ENCODE peak calls at places on chromosomes 5 and 9, in eight cellular contexts. M is GM23338, F is psoas muscle, T is mucosa of descending colon, Y is astrocyte, J is spleen, C is left lung, O is fibroblast of lung. S is an unnamed sample.

GRCh38 chr5:65105301-65105700 is 336.6 kb downstream of the CWC27 start:
- DNase-seq in C (no peak), Y (no peak), O (no peak), F (no peak), T (no peak), J (no peak), M (no peak), S (no peak)

GRCh38 chr5:43638107-43638506 is 35.1 kb downstream of the NNT start:
- DNase-seq in T (no peak), O (no peak), C (no peak), J (no peak), M (no peak), F (no peak), Y (no peak), S (no peak)

GRCh38 chr5:168651654-168652053 is 72.5 kb upstream of the PANK3 start:
- DNase-seq in J (no peak), C (no peak), Y (peak; percentile 83), T (no peak), M (no peak), O (peak; percentile 85), F (no peak), S (no peak)

GRCh38 chr9:75041041-75041440 is 12.9 kb upstream of the CARNMT1 start:
- DNase-seq in J (no peak), Y (no peak), O (no peak), T (no peak), M (no peak), C (no peak), F (no peak), S (no peak)

GRCh38 chr5:73111536-73111935 is 8.8 kb upstream of the TMEM171 start:
- DNase-seq in M (no peak), O (no peak), T (no peak), C (no peak), J (no peak), F (no peak), Y (no peak), S (no peak)

GRCh38 chr5:105304859-105305258 is 1742.3 kb upstream of the NUDT12 start:
- DNase-seq in J (no peak), O (no peak), C (no peak), Y (no peak), F (no peak), M (no peak), T (no peak), S (no peak)

GRCh38 chr5:14721990-14722656 is 57.6 kb downstream of the OTULIN start:
- DNase-seq in Y (peak; percentile 8), J (no peak), F (no peak), M (no peak), O (peak; percentile 9), T (no peak), C (no peak), S (no peak)

GRCh38 chr5:169803077-169803981 is 166.3 kb downstream of the DOCK2 start:
- DNase-seq in T (no peak), O (peak; percentile 100), C (no peak), F (no peak), J (no peak), Y (peak; percentile 100), M (no peak), S (no peak)

GRCh38 chr9:69157751-69158466 is 16.2 kb upstream of the TJP2 start:
- DNase-seq in Y (peak; percentile 87), O (peak; percentile 91), C (no peak), M (no peak), T (no peak), F (no peak), J (no peak), S (no peak)

GRCh38 chr5:81755320-81755719 is 4.4 kb upstream of the SSBP2 start:
- DNase-seq in J (no peak), T (no peak), C (no peak), F (peak; percentile 43), M (peak; percentile 91), O (peak; percentile 94), Y (peak; percentile 93), S (peak; percentile 69)

GRCh38 chr5:93585054-93585751 is 2.2 kb downstream of the NR2F1 start:
- DNase-seq in F (no peak), O (no peak), Y (no peak), T (peak; percentile 33), C (no peak), M (peak; percentile 67), J (no peak), S (peak; percentile 26)

GRCh38 chr9:98908897-98909634 is 34.6 kb upstream of the COL15A1 start:
- DNase-seq in J (no peak), T (no peak), Y (peak; percentile 70), O (peak; percentile 76), C (no peak), M (no peak), F (no peak), S (no peak)

GRCh38 chr5:177537389-177538361 is 16.7 kb downstream of the FAM193B start:
- DNase-seq in O (peak; percentile 85), F (peak; percentile 53), Y (peak; percentile 76), C (no peak), T (no peak), M (peak; percentile 35), J (peak; percentile 8), S (no peak)

GRCh38 chr5:172689801-172690200 is 48.7 kb downstream of the NEURL1B start:
- DNase-seq in M (no peak), O (no peak), Y (no peak), J (peak; percentile 70), C (no peak), T (no peak), F (no peak), S (no peak)

GRCh38 chr9:79928661-79929060 is 356.9 kb downstream of the TLE4 start:
- DNase-seq in T (no peak), C (no peak), M (no peak), Y (no peak), F (no peak), O (no peak), J (no peak), S (no peak)

GRCh38 chr9:93588641-93589609 is 12.5 kb downstream of the PHF2 start:
- DNase-seq in F (no peak), M (no peak), Y (peak; percentile 12), O (peak; percentile 32), C (no peak), J (no peak), T (no peak), S (no peak)

GRCh38 chr9:114906922-114907571 is 23.3 kb downstream of the TNFSF8 start:
- DNase-seq in Y (peak; percentile 19), J (no peak), T (no peak), O (peak; percentile 39), M (peak; percentile 91), C (no peak), F (no peak), S (peak; percentile 79)

GRCh38 chr5:82355496-82355895 is 77.3 kb upstream of the RPS23 start:
- DNase-seq in J (no peak), T (no peak), M (no peak), O (no peak), C (no peak), F (no peak), Y (no peak), S (no peak)

GRCh38 chr9:86043999-86044398 is 55.4 kb downstream of the GOLM1 start:
- DNase-seq in T (no peak), Y (no peak), F (no peak), O (no peak), M (no peak), C (no peak), J (no peak), S (no peak)

GRCh38 chr5:40694433-40694832 is 14.7 kb downstream of the PTGER4 start:
- DNase-seq in M (no peak), F (no peak), C (no peak), T (no peak), Y (no peak), O (no peak), J (no peak), S (no peak)

GRCh38 chr5:40700116-40700822 is 20.6 kb downstream of the PTGER4 start:
- DNase-seq in F (no peak), Y (no peak), O (no peak), C (peak; percentile 61), M (no peak), J (no peak), T (no peak), S (no peak)
- TF ChIP-seq CTCF in F (no peak), Y (no peak), O (no peak), C (no peak), M (no peak), J (no peak), T (no peak), S (no peak)

DNA sequence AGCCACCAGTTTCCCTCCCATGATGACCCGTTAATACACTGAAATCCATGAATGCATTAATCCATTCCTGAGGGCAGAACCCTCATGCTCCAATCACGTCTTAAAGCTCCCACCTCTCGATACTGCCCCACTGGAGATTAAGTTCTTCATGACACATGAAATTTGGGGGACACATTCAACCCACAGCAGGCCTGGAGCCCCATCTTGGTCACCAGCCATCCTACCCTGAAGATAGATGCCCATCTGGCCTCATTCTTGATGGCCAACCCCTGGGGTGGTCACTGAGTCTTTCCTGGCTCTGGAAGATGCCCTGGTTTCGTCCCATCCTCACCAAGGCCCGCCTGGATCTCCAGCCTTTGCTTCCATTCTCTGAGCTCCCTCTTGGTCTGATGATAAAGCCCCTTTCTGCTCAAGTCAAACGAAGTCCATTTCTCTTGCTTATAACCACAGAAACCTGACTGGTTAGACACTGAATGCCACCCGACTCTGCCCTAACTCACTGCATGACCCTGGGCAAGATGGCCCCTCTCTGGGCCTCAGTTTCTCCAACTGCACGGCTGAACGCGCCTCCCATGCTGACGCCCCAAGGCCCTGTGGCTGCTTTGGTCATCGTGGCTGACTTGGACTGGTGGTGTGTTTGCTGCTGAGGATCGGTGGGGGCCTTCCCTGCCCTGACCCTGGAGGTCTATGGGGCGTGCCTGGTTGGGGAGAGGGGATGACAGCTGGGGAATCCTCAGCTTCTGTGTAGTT is 138.4 kb upstream of the IER5L start:
- DNase-seq in M (no peak), J (peak; percentile 43), O (no peak), C (no peak), T (no peak), Y (no peak), F (no peak), S (no peak)
- H3K4me1 ChIP-seq in M (peaks cover 9% of the 10 kb centered on the region), J (peaks cover 21% of the 10 kb centered on the region), O (peaks cover 15% of the 10 kb centered on the region), C (peaks cover 35% of the 10 kb centered on the region), T (peaks cover 11% of the 10 kb centered on the region), Y (peaks cover 30% of the 10 kb centered on the region), F (peaks cover 30% of the 10 kb centered on the region), S (peaks cover 30% of the 10 kb centered on the region)

GRCh38 chr9:33517373-33517772 is 6.7 kb upstream of the ANKRD18B start:
- DNase-seq in J (no peak), Y (peak; percentile 12), F (no peak), O (peak; percentile 42), C (no peak), T (no peak), M (peak; percentile 34), S (peak; percentile 60)
- TF ChIP-seq CTCF in J (peak; percentile 51), Y (peak; percentile 73), F (peak; percentile 50), O (peak; percentile 70), C (peak; percentile 44), T (peak; percentile 39), M (peak; percentile 69), S (peak; percentile 59)

GRCh38 chr5:142795246-142795645 is 25.1 kb downstream of the ARHGAP26 start:
- DNase-seq in F (no peak), M (no peak), C (no peak), Y (no peak), O (no peak), J (no peak), T (no peak), S (no peak)
- H3K4me1 ChIP-seq in F (peaks cover 3% of the 10 kb centered on the region), M (peaks cover 14% of the 10 kb centered on the region), C (peaks cover 62% of the 10 kb centered on the region), Y (no peaks in the 10 kb centered on the region), O (no peaks in the 10 kb centered on the region), J (peaks cover 55% of the 10 kb centered on the region), T (peaks cover 15% of the 10 kb centered on the region), S (peaks cover 59% of the 10 kb centered on the region)

GRCh38 chr9:2859776-2860379 is 16.0 kb upstream of the PUM3 start:
- DNase-seq in M (peak; percentile 89), O (peak; percentile 50), Y (peak; percentile 38), T (peak; percentile 67), F (peak; percentile 49), C (no peak), J (no peak), S (peak; percentile 58)
- TF ChIP-seq CTCF in M (peak; percentile 95), O (peak; percentile 93), Y (peak; percentile 90), T (peak; percentile 32), F (peak; percentile 51), C (peak; percentile 58), J (peak; percentile 49), S (peak; percentile 60)